ENCODE peak calls at places on chromosomes 11 and 22, in four cellular contexts. J, Y, E and X are unnamed samples.
A peak's percentile ranks its signal among the peaks of the same experiment; 100 is the strongest.

GRCh38 chr11:4038973-4039372 is 55.6 kb upstream of the RRM1 start:
- DNase-seq in J (no peak), Y (no peak), E (no peak), X (no peak)

GRCh38 chr11:131710511-131710910 is 340.1 kb downstream of the NTM start:
- DNase-seq in J (no peak), E (no peak), Y (no peak), X (no peak)

GRCh38 chr11:116176484-116177005 is 596.2 kb downstream of the BUD13 start:
- DNase-seq in J (no peak), Y (no peak), E (no peak), X (peak; percentile 64)

GRCh38 chr11:14584595-14584994 is 59.0 kb upstream of the PDE3B start:
- DNase-seq in E (no peak), J (no peak), Y (peak; percentile 55), X (no peak)

GRCh38 chr11:85694385-85694980 is 8.5 kb upstream of the CCDC89 start:
- DNase-seq in E (no peak), J (no peak), Y (peak; percentile 31), X (no peak)

GRCh38 chr22:30855677-30856518 is 112.7 kb downstream of the MORC2 start:
- DNase-seq in J (no peak), Y (no peak), E (peak; percentile 7), X (no peak)

GRCh38 chr11:128653828-128654231 is 40.0 kb upstream of the FLI1 start:
- DNase-seq in E (peak; percentile 44), J (peak; percentile 74), Y (no peak), X (peak; percentile 80)

GRCh38 chr11:111698852-111699559 is 67.2 kb downstream of the PPP2R1B start:
- DNase-seq in E (no peak), Y (no peak), J (no peak), X (no peak)

GRCh38 chr22:17410576-17410975 is 41.3 kb downstream of the CECR2 start:
- DNase-seq in J (no peak), E (no peak), Y (no peak), X (no peak)

GRCh38 chr11:74932797-74933196 is 16.1 kb downstream of the XRRA1 start:
- DNase-seq in Y (no peak), E (no peak), J (no peak), X (no peak)

GRCh38 chr22:19199479-19199878 is 20.9 kb upstream of the SLC25A1 start:
- DNase-seq in J (peak; percentile 13), E (no peak), Y (no peak), X (no peak)

GRCh38 chr11:103618532-103618931 is 417.9 kb upstream of the DDI1 start:
- DNase-seq in E (no peak), Y (peak; percentile 19), J (no peak), X (no peak)

GRCh38 chr22:19730141-19730661 is 6.9 kb downstream of the GP1BB start:
- DNase-seq in E (no peak), Y (no peak), J (no peak), X (no peak)

GRCh38 chr22:21446827-21447690 is 20.1 kb upstream of the TMEM191C start:
- DNase-seq in J (peak; percentile 56), Y (no peak), E (peak; percentile 16), X (no peak)

GRCh38 chr11:27317751-27318150 is 45.3 kb downstream of the CCDC34 start:
- DNase-seq in J (no peak), Y (no peak), E (no peak), X (no peak)

GRCh38 chr11:10387209-10388083 is 67.6 kb upstream of the AMPD3 start:
- DNase-seq in Y (no peak), J (peak; percentile 93), E (no peak), X (peak; percentile 95)

GRCh38 chr11:7637447-7638157 is 35.7 kb downstream of the CYB5R2 start:
- DNase-seq in J (peak; percentile 88), E (no peak), Y (no peak), X (no peak)

GRCh38 chr11:75475767-75476650 is 43.0 kb upstream of the KLHL35 start:
- DNase-seq in J (no peak), E (peak; percentile 30), Y (no peak), X (no peak)

GRCh38 chr11:126132319-126132718 is 69.7 kb upstream of the CDON start:
- DNase-seq in Y (no peak), E (peak; percentile 70), J (peak; percentile 75), X (no peak)

GRCh38 chr11:77065878-77066228 is 918 bp upstream of the CAPN5 start:
- DNase-seq in J (peak; percentile 81), E (no peak), Y (no peak), X (no peak)

GRCh38 chr11:76232026-76232665 is 25.8 kb upstream of the WNT11 start:
- DNase-seq in Y (no peak), E (no peak), J (no peak), X (no peak)

GRCh38 chr11:14075118-14075601 is 112.6 kb downstream of the SPON1 start:
- DNase-seq in Y (no peak), E (no peak), J (no peak), X (no peak)

GRCh38 chr11:84800755-84801346 is 826.3 kb downstream of the DLG2 start:
- DNase-seq in E (no peak), Y (peak; percentile 12), J (no peak), X (no peak)

GRCh38 chr22:23035557-23036277 is 34.6 kb upstream of the GNAZ start:
- DNase-seq in E (no peak), Y (no peak), J (no peak), X (no peak)

GRCh38 chr22:20671409-20672081 is 102.4 kb upstream of the SERPIND1 start:
- DNase-seq in J (no peak), Y (no peak), E (no peak), X (no peak)

GRCh38 chr11:78365381-78365792 is 52.2 kb downstream of the GAB2 start:
- DNase-seq in E (peak; percentile 61), Y (no peak), J (no peak), X (no peak)

DNA sequence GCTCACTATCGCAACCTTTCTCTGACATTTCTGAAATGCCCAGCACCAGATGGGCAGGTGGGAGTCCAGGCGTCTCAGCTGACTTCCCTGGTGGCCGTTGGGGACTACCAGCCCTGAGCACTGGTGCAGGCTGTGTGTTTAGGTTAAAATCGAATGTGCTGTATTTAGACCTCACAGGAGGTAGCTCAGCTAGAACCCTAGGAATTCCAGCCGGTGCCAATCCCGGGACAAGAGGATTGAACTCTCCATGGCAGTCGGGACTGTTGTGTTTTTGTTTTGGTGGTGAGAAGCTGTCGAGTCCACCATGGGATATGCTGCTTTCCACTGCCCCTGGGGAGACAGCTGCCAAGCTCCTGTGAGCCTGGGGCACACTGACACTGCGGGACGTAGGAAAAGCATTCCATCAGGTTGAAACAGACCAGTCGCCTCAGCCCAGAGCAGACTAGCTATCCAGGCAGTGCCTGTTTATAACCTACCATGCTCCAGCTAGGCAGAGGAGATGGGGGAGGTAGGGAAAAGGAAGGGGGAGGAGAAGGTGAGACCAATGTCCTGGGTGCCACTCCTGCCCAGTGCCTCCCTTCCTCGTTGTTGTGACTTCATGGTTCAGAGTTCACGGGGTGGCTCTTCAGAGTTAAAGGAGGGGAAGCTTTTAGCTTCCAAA is 52.9 kb downstream of the MICAL2 start:
- DNase-seq in Y (no peak), J (peak; percentile 88), E (no peak), X (no peak)
- H3K4me3 ChIP-seq in Y (no peak overlapping the region), J (no peak overlapping the region), E (no peak overlapping the region), X (no peak overlapping the region)

GRCh38 chr11:119014209-119014924 is 3.8 kb downstream of the RPS25 start:
- DNase-seq in E (no peak), Y (no peak), J (no peak), X (no peak)

GRCh38 chr11:119016216-119017009 is 1.7 kb downstream of the RPS25 start:
- DNase-seq in Y (no peak), E (no peak), J (no peak), X (no peak)

GRCh38 chr11:119018074-119018938 is at the start of the genes RPS25 and TRAPPC4:
- DNase-seq in Y (peak; percentile 92), E (peak; percentile 97), J (peak; percentile 98), X (peak; percentile 97)

GRCh38 chr11:119012629-119013170 is 5.4 kb downstream of the RPS25 start:
- DNase-seq in Y (no peak), J (no peak), E (no peak), X (no peak)

DNA sequence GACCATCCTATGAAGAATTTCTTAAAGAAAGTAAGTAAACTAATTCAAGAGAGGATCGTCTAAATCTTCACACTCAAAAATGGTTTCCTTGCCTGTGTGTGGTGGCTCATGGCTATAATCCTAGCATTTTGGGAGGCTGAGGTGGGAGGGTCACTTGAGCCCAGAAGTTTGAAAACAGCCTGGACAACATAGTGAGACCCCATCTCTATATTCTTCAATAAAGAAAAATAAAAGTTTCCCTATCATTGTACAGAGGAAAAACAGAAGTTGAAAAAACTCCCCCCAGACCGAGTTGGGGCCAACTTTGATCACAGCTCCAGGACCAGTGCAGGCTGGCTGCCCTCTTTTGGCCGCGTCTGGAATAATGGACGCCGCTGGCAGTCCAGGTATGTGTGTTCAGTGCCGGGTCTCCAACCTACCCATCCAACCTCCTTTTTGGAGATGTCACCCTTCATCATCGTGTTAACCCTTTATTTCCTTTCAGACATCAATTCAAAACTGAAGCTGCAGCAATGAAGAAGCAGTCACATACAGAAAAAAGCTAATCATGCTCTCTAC is 3.0 kb downstream of the RPS25 start:
- DNase-seq in E (no peak), J (peak; percentile 7), Y (no peak), X (no peak)
- TF ChIP-seq POLR2AphosphoS5 in E (no peak), J (no peak), Y (peak; percentile 24), X (no peak)

GRCh38 chr11:65404638-65405339 is 17.8 kb upstream of the NEAT1 start:
- DNase-seq in E (no peak), J (no peak), Y (no peak), X (no peak)

GRCh38 chr11:65402790-65403189 is 16.4 kb downstream of the FRMD8 start:
- DNase-seq in J (no peak), E (no peak), Y (no peak), X (no peak)

GRCh38 chr11:65404210-65404609 is 17.8 kb downstream of the FRMD8 start:
- DNase-seq in E (no peak), J (no peak), Y (no peak), X (no peak)

GRCh38 chr11:65401803-65402248 is 15.4 kb downstream of the FRMD8 start:
- DNase-seq in E (no peak), Y (no peak), J (no peak), X (no peak)

GRCh38 chr11:65403607-65404121 is 17.2 kb downstream of the FRMD8 start:
- DNase-seq in J (no peak), E (no peak), Y (no peak), X (no peak)
- H3K4me3 ChIP-seq in J (no peak overlapping the region), E (no peak overlapping the region), Y (no peak overlapping the region), X (no peak overlapping the region)

GRCh38 chr11:62559204-62559603 is 12.6 kb upstream of the AHNAK start:
- DNase-seq in Y (no peak), J (no peak), E (no peak), X (no peak)

GRCh38 chr11:62556102-62556871 is 9.7 kb upstream of the AHNAK start:
- DNase-seq in E (peak; percentile 89), Y (peak; percentile 90), J (peak; percentile 97), X (peak; percentile 97)

GRCh38 chr11:62558669-62559068 is 12.1 kb upstream of the AHNAK start:
- DNase-seq in Y (no peak), J (no peak), E (no peak), X (no peak)

GRCh38 chr11:62556872-62557631 is 10.4 kb upstream of the AHNAK start:
- DNase-seq in Y (no peak), E (no peak), J (no peak), X (no peak)

DNA sequence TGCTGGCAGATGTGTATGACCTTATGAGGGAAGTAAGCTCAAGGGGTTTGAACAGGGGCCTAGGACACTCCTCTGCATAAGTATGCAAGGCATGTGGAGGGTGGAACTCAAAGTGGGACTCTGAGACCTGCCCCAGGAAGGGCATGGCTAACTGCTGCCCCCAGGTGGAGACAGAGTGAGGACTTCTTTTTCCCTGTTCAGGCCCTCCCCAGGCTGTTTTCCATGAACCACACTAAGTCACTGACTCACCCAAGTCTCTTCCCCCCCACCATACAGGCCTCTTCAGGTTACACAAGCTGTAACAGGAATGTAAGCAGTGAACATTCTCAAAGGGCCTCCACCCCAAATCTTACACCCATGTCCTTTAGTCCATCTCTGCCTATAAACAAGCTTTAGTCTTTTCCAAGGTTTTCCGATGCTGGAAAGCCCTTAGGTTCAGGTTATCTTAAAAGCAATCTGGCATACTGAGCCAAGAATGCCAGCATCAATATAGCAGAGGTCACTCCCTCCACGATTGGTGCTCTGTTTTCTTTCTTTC is 13.1 kb downstream of the EEF1G start:
- DNase-seq in J (peak; percentile 97), Y (peak; percentile 65), E (peak; percentile 91), X (peak; percentile 97)
- TF ChIP-seq POLR2AphosphoS5 in J (peak; percentile 46), Y (peak; percentile 22), E (peak; percentile 84), X (no peak)